ENCODE peak calls at places on chromosomes 3 and 15, in six cellular contexts. C is HL-60, F is GM12878, B is HepG2, D is SK-N-SH, Q is H1. M is an unnamed sample.

GRCh38 chr3:182067423-182067822 is 355.7 kb downstream of the SOX2 start:
- DNase-seq in D (no peak), F (no peak), B (no peak), C (no peak), Q (no peak), M (no peak)

GRCh38 chr15:63381301-63382192 is at the start of gene CA12:
- DNase-seq in Q (peak), B (peak), D (peak), F (no peak), C (no peak), M (no peak)

GRCh38 chr3:99256788-99257187 is 355.3 kb upstream of the DCBLD2 start:
- DNase-seq in D (no peak), Q (no peak), C (no peak), F (no peak), B (no peak), M (no peak)

GRCh38 chr3:48371651-48372376 is at the start of gene FBXW12:
- DNase-seq in B (no peak), D (no peak), C (no peak), F (no peak), Q (no peak), M (no peak)

GRCh38 chr3:111605016-111605415 is 9.9 kb upstream of the ZBED2 start:
- DNase-seq in B (no peak), Q (no peak), F (no peak), C (no peak), D (no peak), M (no peak)

GRCh38 chr3:33001889-33002288 is 50.4 kb downstream of the CCR4 start:
- DNase-seq in F (no peak), D (no peak), B (no peak), Q (no peak), C (no peak), M (no peak)

GRCh38 chr3:31421280-31422048 is 111.3 kb upstream of the STT3B start:
- DNase-seq in D (no peak), F (peak), C (no peak), Q (no peak), B (no peak), M (no peak)

GRCh38 chr3:185283374-185283935 is 29.6 kb upstream of the EHHADH start:
- DNase-seq in C (no peak), F (no peak), Q (no peak), D (no peak), B (no peak), M (no peak)

GRCh38 chr3:177646749-177647148 is 449.5 kb upstream of the TBL1XR1 start:
- DNase-seq in Q (no peak), B (no peak), C (no peak), F (no peak), D (no peak), M (no peak)

GRCh38 chr3:195208183-195208582 is 62.8 kb downstream of the XXYLT1 start:
- DNase-seq in F (peak), B (no peak), C (no peak), Q (peak), D (no peak), M (no peak)

GRCh38 chr3:172098698-172099494 is 59.5 kb downstream of the FNDC3B start:
- DNase-seq in C (no peak), Q (no peak), B (peak), F (no peak), D (no peak), M (no peak)

GRCh38 chr15:50813865-50814264 is 48.4 kb upstream of the SPPL2A start:
- DNase-seq in B (no peak), D (no peak), Q (no peak), C (no peak), F (no peak), M (no peak)

GRCh38 chr15:60695713-60696522 is 217.0 kb upstream of the ICE2 start:
- DNase-seq in D (no peak), F (no peak), B (no peak), Q (no peak), C (no peak), M (no peak)

GRCh38 chr3:138768126-138768525 is 66.6 kb downstream of the PIK3CB start:
- DNase-seq in B (no peak), C (no peak), D (no peak), F (no peak), Q (peak), M (peak)

GRCh38 chr3:127822836-127823589 is 698 bp upstream of the MGLL start:
- DNase-seq in C (no peak), Q (no peak), B (no peak), F (no peak), D (peak), M (no peak)

GRCh38 chr15:80093854-80094418 is 34.5 kb downstream of the ZFAND6 start:
- DNase-seq in Q (no peak), D (peak), F (no peak), C (no peak), B (no peak), M (peak)

GRCh38 chr15:32818758-32819405 is 101.1 kb downstream of the GREM1 start:
- DNase-seq in C (no peak), D (no peak), F (no peak), B (no peak), Q (no peak), M (no peak)

GRCh38 chr15:73325191-73325980 is 43.4 kb downstream of the HCN4 start:
- DNase-seq in C (no peak), F (no peak), D (no peak), Q (no peak), B (no peak), M (peak)

GRCh38 chr3:197501879-197502620 is 53.7 kb downstream of the BDH1 start:
- DNase-seq in D (peak), F (peak), B (peak), Q (peak), C (no peak), M (no peak)

GRCh38 chr15:82830427-82831173 is 21.2 kb downstream of the WHAMM start:
- DNase-seq in C (no peak), D (no peak), B (no peak), Q (no peak), F (no peak), M (no peak)

GRCh38 chr3:52430416-52430810 is 14.5 kb downstream of the SEMA3G start:
- DNase-seq in C (no peak), F (no peak), D (no peak), Q (no peak), B (no peak), M (no peak)

GRCh38 chr15:91255788-91256187 is 155.7 kb downstream of the SV2B start:
- DNase-seq in F (no peak), C (no peak), B (no peak), D (no peak), Q (no peak), M (no peak)

GRCh38 chr15:87211547-87211946 is 1045.0 kb downstream of the NTRK3 start:
- DNase-seq in B (no peak), D (no peak), F (no peak), Q (no peak), C (no peak), M (no peak)

GRCh38 chr3:127408684-127409420 is 121.0 kb upstream of the PRR20G start:
- DNase-seq in D (peak), Q (peak), C (no peak), B (no peak), F (no peak), M (no peak)

GRCh38 chr15:63256433-63256884 is 20.9 kb upstream of the APH1B start:
- DNase-seq in D (no peak), B (peak), C (no peak), F (no peak), Q (no peak), M (no peak)

GRCh38 chr3:26245236-26245635 is 377.3 kb upstream of the LRRC3B start:
- DNase-seq in C (no peak), D (no peak), Q (no peak), F (no peak), B (no peak), M (no peak)

GRCh38 chr3:72756900-72757299 is 91.3 kb downstream of the SHQ1 start:
- DNase-seq in F (peak), B (no peak), D (no peak), Q (no peak), C (peak), M (no peak)

GRCh38 chr3:143216709-143217182 is 97.2 kb downstream of the CHST2 start:
- DNase-seq in C (no peak), D (no peak), B (no peak), Q (no peak), F (no peak), M (no peak)

GRCh38 chr3:148208975-148209374 is 488.7 kb upstream of the AGTR1 start:
- DNase-seq in F (no peak), C (no peak), D (no peak), B (no peak), Q (no peak), M (no peak)

GRCh38 chr3:46127503-46127902 is 80.6 kb downstream of the CCR1 start:
- DNase-seq in F (no peak), D (no peak), C (no peak), Q (no peak), B (peak), M (no peak)

GRCh38 chr3:47323431-47324277 is 40.9 kb downstream of the KLHL18 start:
- DNase-seq in B (no peak), D (no peak), C (no peak), Q (no peak), F (no peak), M (peak)

GRCh38 chr3:37559461-37559860 is 302.2 kb upstream of the CTDSPL start:
- DNase-seq in F (no peak), C (no peak), B (no peak), D (no peak), Q (no peak), M (no peak)

GRCh38 chr3:20575153-20575552 is 389.1 kb upstream of the SGO1 start:
- DNase-seq in D (no peak), Q (no peak), C (no peak), B (no peak), F (no peak), M (no peak)

DNA sequence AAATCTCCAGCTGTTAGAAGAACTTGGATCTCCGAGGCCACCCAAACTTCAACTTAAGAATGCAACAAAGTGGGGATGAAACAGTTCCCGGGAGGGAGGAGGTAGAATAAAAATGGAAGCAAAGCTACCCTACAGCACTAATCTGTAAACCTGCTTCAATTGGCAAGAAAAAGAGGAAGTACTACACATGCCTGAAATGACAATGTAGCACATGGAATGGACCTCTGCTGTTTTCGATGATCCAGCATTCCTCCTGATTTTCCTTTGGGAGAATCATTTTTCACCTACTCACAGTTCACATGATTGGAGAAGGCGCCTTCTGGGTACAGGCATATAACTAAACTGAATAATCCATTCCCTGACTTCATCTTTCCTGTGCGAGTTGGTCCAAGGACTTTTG is 1081.5 kb downstream of the FHIT start:
- DNase-seq in F (no peak), B (no peak), D (no peak), Q (no peak), C (no peak), M (no peak)
- TF ChIP-seq GABPA in F (no peak), B (no peak), D (no peak), Q (no peak), C (no peak), M (no peak)

DNA sequence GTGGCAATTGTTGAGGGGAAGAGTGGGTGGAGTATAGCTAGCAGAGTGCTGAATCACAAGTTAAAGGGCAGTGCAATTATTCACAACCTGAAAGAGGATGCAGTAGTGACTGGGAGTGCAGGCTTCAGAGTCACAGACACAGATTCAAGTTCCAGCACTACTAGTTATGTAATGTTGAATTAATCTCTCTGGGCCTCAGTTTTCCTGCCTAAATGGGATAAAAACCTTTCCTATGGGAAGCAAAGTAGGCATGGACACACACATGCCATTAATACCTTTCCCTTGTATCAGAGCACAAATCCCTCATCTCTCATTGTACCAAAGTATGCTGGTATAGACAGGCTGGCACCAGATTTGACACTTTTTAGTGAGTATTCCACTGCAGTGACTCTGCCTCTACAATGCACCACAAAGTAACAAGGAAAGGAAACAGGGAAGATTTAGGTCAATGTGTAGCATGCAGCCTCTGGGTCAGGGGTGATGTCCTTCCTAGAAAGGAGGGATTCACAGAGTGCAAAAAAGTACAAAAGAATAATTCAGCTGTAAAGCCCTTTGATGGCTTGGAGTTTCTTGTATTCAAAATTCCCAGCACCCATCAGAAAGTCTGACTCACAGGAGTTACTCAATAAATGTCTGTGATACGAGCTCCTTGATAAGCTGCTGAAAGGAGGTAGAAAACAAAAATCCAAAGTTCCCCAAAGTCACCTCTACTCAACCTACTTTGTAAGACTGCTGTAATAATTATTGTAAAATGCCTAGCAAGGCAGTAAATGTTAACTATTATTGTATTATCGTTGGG is 507.5 kb upstream of the TGFBR2 start:
- DNase-seq in C (peak), D (no peak), Q (no peak), F (no peak), B (peak), M (no peak)
- TF ChIP-seq GABPA in C (no peak), D (no peak), Q (no peak), F (no peak), B (no peak), M (no peak)

DNA sequence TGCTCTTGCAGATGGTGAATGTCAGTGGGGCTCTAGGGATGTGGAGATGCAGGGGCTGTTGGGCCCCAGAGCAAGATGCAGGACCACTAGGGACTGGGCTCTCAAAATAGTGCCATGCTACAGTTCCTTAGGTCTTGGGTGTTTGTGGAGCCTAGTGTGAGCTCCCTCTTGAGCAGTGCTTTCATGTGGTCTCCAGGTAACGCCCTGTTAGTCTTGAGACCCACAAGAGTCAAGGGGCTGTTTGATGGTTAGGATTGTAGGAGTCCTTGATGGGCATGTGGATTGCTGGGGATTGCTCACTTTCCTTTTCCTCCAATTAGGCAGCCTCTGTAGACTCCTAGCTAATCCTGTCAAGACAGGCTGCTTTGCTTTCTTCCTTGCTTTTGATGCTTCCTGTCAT is 56.0 kb downstream of the CCDC66 start:
- DNase-seq in C (no peak), D (no peak), B (no peak), F (no peak), Q (no peak), M (no peak)
- TF ChIP-seq GABPA in C (no peak), D (no peak), B (no peak), F (no peak), Q (no peak), M (no peak)

GRCh38 chr15:101250931-101251829 is 668 bp downstream of the CHSY1 start:
- DNase-seq in F (no peak), Q (no peak), C (no peak), B (no peak), D (peak), M (peak)
- TF ChIP-seq GABPA in F (no peak), Q (no peak), C (no peak), B (peak), D (no peak), M (no peak)

GRCh38 chr3:58323795-58324674 is 8.7 kb upstream of the PXK start:
- DNase-seq in Q (no peak), F (no peak), D (no peak), B (no peak), C (no peak), M (peak)
- TF ChIP-seq GABPA in Q (no peak), F (no peak), D (no peak), B (no peak), C (no peak), M (no peak)

GRCh38 chr3:133676336-133677118 is 14.8 kb upstream of the TOPBP1 start:
- DNase-seq in F (no peak), C (no peak), Q (no peak), D (no peak), B (no peak), M (no peak)

GRCh38 chr3:133673746-133674145 is 12.0 kb upstream of the TOPBP1 start:
- DNase-seq in F (no peak), C (no peak), D (no peak), B (no peak), Q (no peak), M (no peak)

GRCh38 chr3:133672461-133672860 is 10.7 kb upstream of the TOPBP1 start:
- DNase-seq in B (no peak), Q (no peak), F (no peak), C (no peak), D (no peak), M (no peak)

GRCh38 chr3:133675631-133676335 is 14.0 kb upstream of the TOPBP1 start:
- DNase-seq in B (peak), C (no peak), Q (no peak), F (no peak), D (no peak), M (no peak)

GRCh38 chr3:133674290-133674912 is 12.7 kb upstream of the TOPBP1 start:
- DNase-seq in F (no peak), Q (peak), C (no peak), B (no peak), D (peak), M (no peak)
- TF ChIP-seq GABPA in F (no peak), Q (no peak), C (no peak), B (no peak), D (no peak), M (no peak)

GRCh38 chr3:141268791-141269190 is 37.2 kb downstream of the PXYLP1 start:
- DNase-seq in C (no peak), D (no peak), B (no peak), Q (no peak), F (no peak), M (no peak)

GRCh38 chr3:141266186-141266585 is 34.6 kb downstream of the PXYLP1 start:
- DNase-seq in C (no peak), Q (no peak), B (no peak), D (no peak), F (no peak), M (no peak)

GRCh38 chr3:141271279-141272033 is 39.8 kb downstream of the PXYLP1 start:
- DNase-seq in B (peak), Q (no peak), D (no peak), C (no peak), F (no peak), M (no peak)

GRCh38 chr3:141266797-141267555 is 35.4 kb downstream of the PXYLP1 start:
- DNase-seq in C (no peak), B (no peak), F (no peak), Q (no peak), D (no peak), M (no peak)

DNA sequence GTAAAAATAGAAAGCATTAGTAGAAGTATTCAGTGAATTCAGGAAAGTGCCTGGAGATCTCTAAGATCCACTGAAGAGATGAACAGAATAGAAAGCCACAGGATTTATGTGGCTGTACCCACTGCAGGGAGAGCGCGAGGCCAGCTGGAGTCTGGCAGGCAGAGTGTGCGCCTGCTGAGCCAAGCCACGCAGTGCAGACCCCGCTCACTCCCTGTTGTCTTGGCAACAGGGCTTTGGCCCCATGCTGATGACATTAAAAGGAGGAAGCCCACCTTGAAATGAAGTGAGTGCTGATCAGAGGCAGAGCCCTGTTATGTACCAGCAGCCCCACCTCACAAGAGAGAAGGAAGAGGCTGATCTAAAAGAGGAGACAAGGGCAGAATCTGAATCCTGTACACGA is 36.7 kb downstream of the PXYLP1 start:
- DNase-seq in C (no peak), D (no peak), F (no peak), B (no peak), Q (no peak), M (no peak)
- TF ChIP-seq GABPA in C (no peak), D (no peak), F (no peak), B (no peak), Q (no peak), M (no peak)

M was measured in K562.